ENCODE peak calls at places on chromosomes 7 and 10, in eight cellular contexts. M is A549; G is Panc1; J is GM12865; U is CD8-positive, alpha-beta memory T cell; P is uterus; E is tibial artery; H is astrocyte. C is an unnamed sample.

GRCh38 chr7:158188676-158189075 is 398.9 kb downstream of the PTPRN2 start:
- DNase-seq in P (no peak), E (no peak), M (no peak), J (no peak), H (no peak), G (no peak), U (no peak), C (no peak)

GRCh38 chr7:129843365-129843898 is 109.3 kb downstream of the UBE2H start:
- DNase-seq in H (no peak), G (no peak), P (no peak), E (no peak), M (no peak), U (no peak), J (no peak), C (no peak)

GRCh38 chr7:90459888-90460287 is 9.6 kb upstream of the PTTG1IP2 start:
- DNase-seq in E (no peak), J (no peak), P (no peak), G (no peak), U (no peak), M (peak), H (no peak), C (no peak)

GRCh38 chr7:78679477-78679876 is 774.0 kb downstream of the MAGI2 start:
- DNase-seq in P (no peak), E (no peak), J (no peak), U (no peak), M (no peak), G (no peak), H (no peak), C (no peak)

GRCh38 chr10:70803768-70804423 is 11.9 kb upstream of the SGPL1 start:
- DNase-seq in E (no peak), H (peak), J (no peak), G (no peak), P (no peak), M (no peak), U (no peak), C (no peak)

GRCh38 chr7:39882148-39882784 is 67.8 kb upstream of the CDK13 start:
- DNase-seq in M (no peak), G (no peak), P (no peak), J (no peak), H (no peak), U (no peak), E (no peak), C (peak)

GRCh38 chr7:40197527-40197926 is 62.7 kb downstream of the SUGCT start:
- DNase-seq in E (no peak), M (no peak), J (no peak), P (no peak), H (no peak), G (no peak), U (no peak), C (no peak)

GRCh38 chr7:157432957-157433576 is 96.3 kb downstream of the DNAJB6 start:
- DNase-seq in M (peak), J (peak), H (no peak), E (peak), U (peak), G (peak), P (no peak), C (peak)

GRCh38 chr7:69677905-69678793 is 79.9 kb downstream of the AUTS2 start:
- DNase-seq in H (no peak), U (no peak), E (no peak), P (no peak), J (no peak), G (no peak), M (no peak), C (no peak)

GRCh38 chr7:100435401-100436304 is 644 bp downstream of the PPP1R35 start:
- DNase-seq in H (no peak), J (peak), G (no peak), M (peak), P (no peak), E (peak), U (peak), C (peak)

GRCh38 chr7:114048386-114049235 is 129.8 kb upstream of the PPP1R3A start:
- DNase-seq in M (peak), G (peak), H (peak), U (peak), J (no peak), E (no peak), P (no peak), C (peak)

GRCh38 chr7:102122026-102122425 is 164.6 kb upstream of the SH2B2 start:
- DNase-seq in J (peak), E (no peak), G (no peak), M (peak), P (no peak), U (no peak), H (peak), C (peak)

GRCh38 chr10:72567884-72568283 is 58.0 kb downstream of the MICU1 start:
- DNase-seq in H (no peak), J (peak), U (no peak), G (peak), M (peak), E (no peak), P (no peak), C (no peak)

GRCh38 chr7:157870644-157871290 is 534.0 kb downstream of the DNAJB6 start:
- DNase-seq in G (no peak), P (no peak), M (no peak), H (no peak), U (no peak), J (no peak), E (no peak), C (no peak)

GRCh38 chr7:76310102-76310957 is 7.9 kb downstream of the HSPB1 start:
- DNase-seq in H (no peak), G (no peak), J (no peak), E (no peak), U (no peak), P (peak), M (no peak), C (no peak)

GRCh38 chr10:16887565-16887964 is 70.3 kb upstream of the RSU1 start:
- DNase-seq in J (no peak), U (no peak), G (no peak), M (no peak), P (no peak), H (peak), E (no peak), C (no peak)

GRCh38 chr7:43872401-43873165 is 3.3 kb upstream of the MRPS24 start:
- DNase-seq in E (peak), G (no peak), M (no peak), H (peak), U (no peak), P (peak), J (no peak), C (peak)

GRCh38 chr10:87915406-87915805 is 52.0 kb downstream of the PTEN start:
- DNase-seq in P (no peak), J (no peak), H (no peak), G (no peak), M (no peak), U (no peak), E (no peak), C (no peak)

GRCh38 chr10:48935141-48935540 is 4.5 kb downstream of the LRRC18 start:
- DNase-seq in J (no peak), E (no peak), M (no peak), P (no peak), H (no peak), U (no peak), G (no peak), C (no peak)

GRCh38 chr7:147937428-147937827 is 653.1 kb upstream of the C7orf33 start:
- DNase-seq in E (no peak), H (no peak), U (no peak), G (no peak), J (no peak), M (no peak), P (no peak), C (no peak)

GRCh38 chr10:99695761-99696160 is 36.2 kb downstream of the COX15 start:
- DNase-seq in P (no peak), E (no peak), J (no peak), U (no peak), M (no peak), H (peak), G (no peak), C (no peak)

GRCh38 chr10:35331894-35332640 is 4.2 kb upstream of the CCNY start:
- DNase-seq in P (peak), M (peak), U (no peak), G (peak), H (peak), E (no peak), J (no peak), C (peak)

GRCh38 chr10:35336084-35336831 is at the start of gene CCNY:
- DNase-seq in M (peak), P (peak), U (peak), E (peak), H (peak), J (peak), G (no peak), C (peak)

GRCh38 chr10:35335718-35336083 is 608 bp upstream of the CCNY start:
- DNase-seq in E (no peak), M (peak), U (peak), J (peak), H (peak), G (no peak), P (no peak), C (peak)

GRCh38 chr10:35335133-35335532 is 1.2 kb upstream of the CCNY start:
- DNase-seq in U (no peak), G (no peak), E (no peak), M (no peak), J (no peak), H (peak), P (no peak), C (no peak)

GRCh38 chr10:35334297-35334696 is 2.0 kb upstream of the CCNY start:
- DNase-seq in M (no peak), J (no peak), E (no peak), G (no peak), P (no peak), U (no peak), H (no peak), C (no peak)
- H3K4me3 ChIP-seq in M (peak), J (no peak), E (peak), G (peak), P (no peak), U (no peak), H (peak), C (no peak)

GRCh38 chr7:137547477-137547876 is 203.9 kb upstream of the PTN start:
- DNase-seq in U (no peak), G (no peak), M (no peak), P (no peak), E (no peak), J (no peak), H (no peak), C (no peak)

GRCh38 chr7:137544450-137545058 is 201.0 kb upstream of the PTN start:
- DNase-seq in M (no peak), J (no peak), E (no peak), U (no peak), P (no peak), G (no peak), H (no peak), C (no peak)

GRCh38 chr7:137546009-137546408 is 202.5 kb upstream of the PTN start:
- DNase-seq in U (no peak), H (no peak), P (no peak), E (no peak), G (no peak), J (no peak), M (no peak), C (no peak)

GRCh38 chr7:137546671-137547070 is 203.1 kb upstream of the PTN start:
- DNase-seq in H (no peak), J (no peak), G (no peak), M (no peak), U (no peak), E (no peak), P (no peak), C (no peak)

DNA sequence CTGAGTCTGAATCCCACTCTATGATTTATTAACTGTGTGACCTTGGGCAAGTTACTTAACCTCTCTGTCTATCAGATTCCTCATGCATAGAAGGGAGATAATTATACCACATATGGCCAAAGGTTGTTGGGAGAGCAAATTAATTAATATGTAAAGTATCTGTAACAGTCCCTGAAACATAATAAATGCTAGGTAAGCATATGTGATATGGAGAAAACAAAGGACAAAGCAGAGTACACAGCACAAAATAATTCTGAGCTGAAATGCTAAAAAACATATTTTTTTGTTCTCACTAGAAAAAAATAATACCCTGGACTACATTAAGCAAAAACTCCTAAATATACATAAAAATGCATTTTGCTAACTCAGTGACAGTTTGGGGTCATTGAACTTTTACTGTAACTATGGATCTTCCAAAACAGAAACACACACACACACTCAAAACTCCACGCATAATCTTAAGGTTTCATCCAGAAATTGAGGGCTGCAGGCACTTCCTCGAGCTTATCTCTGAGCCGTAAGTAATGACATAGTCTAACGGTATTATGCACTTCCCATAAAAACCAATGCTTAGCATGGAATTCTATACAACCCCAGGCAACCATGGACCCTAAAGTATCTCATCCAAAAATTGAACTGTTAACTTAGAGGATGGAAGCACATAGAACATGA is 201.7 kb upstream of the PTN start:
- DNase-seq in M (no peak), U (no peak), E (no peak), J (no peak), P (no peak), H (no peak), G (no peak), C (no peak)
- H3K4me3 ChIP-seq in M (no peak), U (no peak), E (no peak), J (no peak), P (no peak), H (no peak), G (no peak), C (no peak)

GRCh38 chr10:124724279-124725027 is 19.7 kb downstream of the FAM53B start:
- DNase-seq in P (no peak), E (peak), H (no peak), M (no peak), U (no peak), J (peak), G (no peak), C (no peak)

GRCh38 chr10:124722812-124723783 is 21.1 kb downstream of the FAM53B start:
- DNase-seq in J (peak), U (peak), M (no peak), G (no peak), P (peak), E (peak), H (no peak), C (no peak)

GRCh38 chr10:124725171-124725631 is 19.0 kb downstream of the FAM53B start:
- DNase-seq in P (no peak), J (peak), H (no peak), U (no peak), G (no peak), M (no peak), E (peak), C (no peak)

GRCh38 chr10:124725791-124726190 is 18.4 kb downstream of the FAM53B start:
- DNase-seq in J (no peak), P (no peak), E (peak), M (no peak), H (no peak), G (no peak), U (no peak), C (no peak)

GRCh38 chr10:124723826-124724225 is 20.4 kb downstream of the FAM53B start:
- DNase-seq in P (no peak), H (no peak), J (no peak), U (no peak), E (no peak), M (no peak), G (no peak), C (no peak)
- H3K4me3 ChIP-seq in P (no peak), H (no peak), J (peak), U (peak), E (no peak), M (no peak), G (no peak), C (no peak)

DNA sequence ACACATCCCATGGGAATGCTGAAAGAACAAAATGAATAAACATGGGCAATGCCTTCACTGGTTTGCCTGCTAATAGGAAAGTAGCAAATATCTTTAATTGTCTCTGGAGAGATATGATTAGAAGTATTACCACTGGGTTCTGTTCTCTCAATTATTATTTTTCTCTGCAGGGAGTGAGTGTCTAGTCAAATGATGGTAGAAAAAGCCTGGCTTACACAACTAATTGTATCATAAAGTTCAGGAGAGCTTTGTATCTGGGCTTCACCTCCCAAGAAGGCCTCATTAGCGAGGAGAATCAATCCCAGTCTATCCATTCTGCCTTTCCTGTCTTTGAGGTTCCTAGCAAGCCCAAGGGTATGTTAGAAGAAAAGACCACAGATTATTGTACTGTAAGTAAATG is at the start of gene OR2A14:
- DNase-seq in E (no peak), P (no peak), G (no peak), M (no peak), J (no peak), U (no peak), H (no peak), C (no peak)
- H3K4me3 ChIP-seq in E (no peak), P (no peak), G (no peak), M (no peak), J (no peak), U (no peak), H (no peak), C (no peak)

DNA sequence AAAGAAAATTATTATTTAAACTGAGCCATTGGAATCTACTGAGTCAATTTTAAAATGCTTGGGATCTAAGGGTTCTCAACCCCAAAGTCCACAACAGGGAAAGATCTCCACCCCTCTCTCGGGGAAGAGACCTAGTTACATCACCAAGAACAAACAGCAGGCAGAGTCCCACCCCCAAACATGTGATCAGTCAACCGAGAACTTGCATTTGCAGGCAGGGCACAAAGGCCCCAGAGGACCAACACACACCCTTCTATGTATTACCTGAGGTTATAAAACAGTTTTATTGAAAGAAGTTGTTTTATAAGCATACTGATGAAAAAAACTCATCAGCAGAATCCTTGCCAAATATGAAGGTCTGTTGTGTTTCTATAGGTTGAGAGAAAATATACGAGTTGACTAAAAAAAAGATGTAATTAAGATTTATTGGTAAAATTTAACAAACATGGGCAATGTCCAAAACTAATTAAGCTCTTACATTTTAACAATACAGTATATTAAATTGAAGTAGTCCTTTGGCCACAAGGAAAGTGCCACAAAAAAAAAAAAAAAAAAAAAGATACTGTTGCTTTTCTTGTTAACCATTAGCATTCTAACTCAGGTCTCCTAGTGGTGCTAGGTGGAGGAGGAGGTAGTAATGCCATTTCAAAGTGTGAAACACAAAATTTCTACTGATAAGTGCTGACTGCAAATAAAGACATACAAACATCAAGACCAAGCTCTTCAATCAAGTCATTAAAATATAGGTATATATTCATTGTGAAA is 975 bp upstream of the USP54 start:
- DNase-seq in P (peak), U (no peak), M (peak), H (peak), G (peak), J (peak), E (peak), C (peak)
- H3K4me3 ChIP-seq in P (no peak), U (no peak), M (peak), H (no peak), G (no peak), J (no peak), E (no peak), C (no peak)

DNA sequence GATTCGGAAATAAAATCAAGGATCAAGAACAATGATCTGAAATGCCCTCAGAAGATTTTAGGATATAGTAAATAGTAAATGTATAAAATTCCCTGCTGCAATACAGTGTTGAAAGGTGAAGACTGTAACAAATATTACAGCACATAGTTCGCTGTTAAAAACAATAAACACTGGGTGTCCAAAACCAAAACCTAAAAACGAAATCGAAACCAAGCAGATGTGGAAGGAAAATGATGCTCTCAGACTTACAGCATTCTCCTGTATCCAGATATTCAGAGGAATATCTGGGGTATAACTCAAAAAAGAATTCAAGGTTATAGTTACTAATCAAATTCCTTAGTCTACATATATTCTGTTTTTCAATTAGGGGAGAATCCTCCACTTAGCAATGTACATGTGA is 708.1 kb upstream of the PCDH15 start:
- DNase-seq in U (no peak), J (no peak), H (no peak), M (no peak), P (no peak), G (no peak), E (no peak), C (no peak)
- H3K4me3 ChIP-seq in U (no peak), J (no peak), H (no peak), M (peak), P (no peak), G (peak), E (no peak), C (no peak)

DNA sequence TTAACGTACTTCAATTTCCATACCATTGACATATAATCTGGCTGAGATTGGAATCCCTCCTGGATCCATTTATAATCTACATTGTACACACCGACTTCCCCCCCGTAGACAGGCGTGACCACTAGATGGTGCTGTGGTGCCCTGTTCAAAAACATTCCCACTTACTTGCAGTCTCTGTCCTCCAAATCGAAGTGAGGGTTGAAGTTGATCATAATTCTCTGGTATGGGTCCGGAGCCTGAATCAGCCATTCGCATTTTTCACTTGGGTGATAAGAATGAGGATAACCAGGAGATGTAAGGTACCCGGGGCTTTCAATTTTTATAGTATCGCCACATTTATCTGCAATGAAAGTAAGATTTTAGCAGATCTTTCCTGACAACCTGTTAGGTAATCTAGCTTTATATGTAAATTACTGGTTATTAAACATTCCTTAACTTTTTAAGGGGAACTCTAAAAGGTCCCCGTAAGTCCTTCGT is 3.9 kb downstream of the NRP1 start:
- DNase-seq in H (peak), U (peak), E (peak), P (peak), M (peak), J (peak), G (no peak), C (peak)
- H3K4me3 ChIP-seq in H (peak), U (no peak), E (peak), P (peak), M (peak), J (no peak), G (peak), C (peak)